ENCODE peak calls at places on chromosomes 3 and 15, in seven cellular contexts. G, I, V, Z, H, A and C are unnamed samples.
A peak's percentile ranks its signal among the peaks of the same experiment; 100 is the strongest.

GRCh38 chr15:70473623-70474366 is 289.6 kb downstream of the UACA start:
- DNase-seq in G (no peak), I (peak; percentile 20), V (no peak), Z (no peak), H (no peak), A (no peak), C (no peak)

GRCh38 chr3:138081371-138082084 is 33.9 kb downstream of the DZIP1L start:
- DNase-seq in G (no peak), I (peak; percentile 80), V (no peak), Z (no peak), H (no peak), A (no peak), C (peak; percentile 44)

GRCh38 chr3:54756330-54756731 is 171.5 kb downstream of the LRTM1 start:
- DNase-seq in G (peak; percentile 77), I (peak; percentile 97), V (no peak), Z (no peak), H (no peak), A (no peak), C (peak; percentile 62)

GRCh38 chr15:39530446-39531342 is 50.2 kb upstream of the THBS1 start:
- DNase-seq in G (no peak), I (no peak), V (peak; percentile 22), Z (peak; percentile 29), H (no peak), A (no peak), C (no peak)

GRCh38 chr3:181493423-181493822 is 218.3 kb upstream of the SOX2 start:
- DNase-seq in G (peak; percentile 6), I (peak; percentile 80), V (no peak), Z (no peak), H (no peak), A (no peak), C (peak; percentile 33)

GRCh38 chr3:101939391-101939790 is 90.1 kb downstream of the NFKBIZ start:
- DNase-seq in G (no peak), I (peak; percentile 36), V (no peak), Z (no peak), H (no peak), A (no peak), C (no peak)

GRCh38 chr3:130850044-130850797 is 43.7 kb upstream of the ATP2C1 start:
- DNase-seq in G (no peak), I (peak; percentile 97), V (peak; percentile 93), Z (peak; percentile 41), H (no peak), A (peak; percentile 16), C (peak; percentile 17)

GRCh38 chr3:132256984-132257383 is 60.2 kb upstream of the ACP3 start:
- DNase-seq in G (peak; percentile 7), I (peak; percentile 46), V (no peak), Z (peak; percentile 14), H (peak; percentile 33), A (no peak), C (peak; percentile 7)

GRCh38 chr3:30221622-30222021 is 384.8 kb upstream of the TGFBR2 start:
- DNase-seq in G (no peak), I (peak; percentile 56), V (no peak), Z (no peak), H (no peak), A (no peak), C (no peak)

GRCh38 chr3:156847746-156848339 is 21.7 kb downstream of the LEKR1 start:
- DNase-seq in G (no peak), I (no peak), V (no peak), Z (no peak), H (no peak), A (no peak), C (no peak)

GRCh38 chr3:23288286-23288685 is 85.2 kb downstream of the UBE2E2 start:
- DNase-seq in G (no peak), I (no peak), V (no peak), Z (no peak), H (no peak), A (no peak), C (no peak)

GRCh38 chr15:67832965-67833503 is 6.8 kb downstream of the RNU6-1 start:
- DNase-seq in G (no peak), I (no peak), V (no peak), Z (no peak), H (peak; percentile 83), A (no peak), C (no peak)

GRCh38 chr3:16148783-16149182 is 25.7 kb upstream of the GALNT15 start:
- DNase-seq in G (peak; percentile 92), I (peak; percentile 93), V (no peak), Z (peak; percentile 41), H (no peak), A (no peak), C (peak; percentile 91)

GRCh38 chr15:36428102-36428845 is 151.2 kb upstream of the CDIN1 start:
- DNase-seq in G (peak; percentile 98), I (peak; percentile 100), V (no peak), Z (peak; percentile 61), H (no peak), A (no peak), C (peak; percentile 100)

GRCh38 chr15:86284630-86285029 is 205.0 kb downstream of the AGBL1 start:
- DNase-seq in G (no peak), I (no peak), V (no peak), Z (no peak), H (no peak), A (no peak), C (no peak)

GRCh38 chr15:49370782-49371181 is 52.3 kb upstream of the FGF7 start:
- DNase-seq in G (no peak), I (no peak), V (peak; percentile 10), Z (no peak), H (no peak), A (no peak), C (peak; percentile 8)

GRCh38 chr3:184018424-184018973 is 815 bp upstream of the ABCC5 start:
- DNase-seq in G (no peak), I (no peak), V (no peak), Z (no peak), H (no peak), A (no peak), C (no peak)

GRCh38 chr15:96626936-96627577 is 296.6 kb downstream of the NR2F2 start:
- DNase-seq in G (no peak), I (no peak), V (no peak), Z (peak; percentile 45), H (no peak), A (no peak), C (no peak)

GRCh38 chr15:71333839-71334238 is 218.6 kb downstream of the THSD4 start:
- DNase-seq in G (peak; percentile 68), I (peak; percentile 73), V (peak; percentile 59), Z (no peak), H (no peak), A (no peak), C (peak; percentile 51)

DNA sequence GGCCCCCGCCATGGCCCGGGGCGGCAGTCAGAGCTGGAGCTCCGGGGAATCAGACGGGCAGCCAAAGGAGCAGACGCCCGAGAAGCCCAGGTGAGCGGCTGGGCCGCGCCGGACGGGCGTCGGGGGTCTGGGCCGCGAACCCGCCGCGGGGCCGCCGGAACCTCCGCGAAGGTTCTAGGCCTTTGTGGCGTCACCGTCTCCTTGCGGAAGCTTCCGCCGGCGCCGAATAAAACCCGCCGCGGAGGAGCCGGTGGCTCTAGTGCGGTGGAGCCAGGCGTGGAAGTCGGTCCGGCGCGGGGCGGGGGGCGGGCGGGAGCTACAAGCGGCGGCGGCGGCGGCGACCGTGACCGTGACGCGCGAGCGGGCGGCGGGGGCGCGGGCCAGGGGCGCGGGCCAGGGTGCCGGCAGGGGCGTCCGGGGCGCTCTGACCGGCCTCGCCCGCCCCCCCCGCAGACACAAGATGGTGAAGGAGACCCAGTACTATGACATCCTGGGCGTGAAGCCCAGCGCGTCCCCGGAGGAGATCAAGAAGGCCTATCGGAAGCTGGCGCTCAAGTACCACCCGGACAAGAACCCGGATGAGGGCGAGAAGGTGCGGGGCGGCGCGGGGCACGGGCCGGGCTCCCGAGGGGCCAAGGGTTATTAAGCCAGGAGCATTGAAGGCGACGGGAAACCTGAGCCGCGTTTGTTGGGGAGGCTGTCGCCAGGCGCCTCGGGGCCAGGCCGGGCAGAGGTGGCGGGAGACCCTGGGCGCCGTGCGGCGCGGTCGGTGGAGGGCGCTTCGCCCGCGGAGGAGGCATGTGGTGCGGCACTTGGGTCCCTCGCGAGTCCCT is at the start of gene DNAJA4:
- DNase-seq in G (no peak), I (peak; percentile 31), V (peak; percentile 75), Z (peak; percentile 63), H (peak; percentile 63), A (peak; percentile 63), C (no peak)
- H3K4me3 ChIP-seq in G (peak within 1 kb of the TSS; percentile 44), I (peak within 1 kb of the TSS; percentile 53), V (peak within 1 kb of the TSS; percentile 79), Z (peak within 1 kb of the TSS; percentile 45), H (peak within 1 kb of the TSS; percentile 10), A (peak within 1 kb of the TSS; percentile 54), C (peak within 1 kb of the TSS; percentile 47)

GRCh38 chr3:46927718-46928073 is 48.8 kb downstream of the CCDC12 start:
- DNase-seq in G (no peak), I (no peak), V (no peak), Z (no peak), H (no peak), A (no peak), C (no peak)
- H3K4me3 ChIP-seq in G (no peak overlapping the region), I (no peak overlapping the region), V (peak overlapping the region; percentile 41), Z (no peak overlapping the region), H (no peak overlapping the region), A (no peak overlapping the region), C (no peak overlapping the region)

GRCh38 chr3:149142647-149143046 is 13.2 kb downstream of the HPS3 start:
- DNase-seq in G (no peak), I (no peak), V (no peak), Z (no peak), H (no peak), A (no peak), C (no peak)
- H3K4me3 ChIP-seq in G (no peak overlapping the region), I (no peak overlapping the region), V (no peak overlapping the region), Z (no peak overlapping the region), H (no peak overlapping the region), A (no peak overlapping the region), C (no peak overlapping the region)

GRCh38 chr3:57126244-57126643 is 38.9 kb downstream of the IL17RD start:
- DNase-seq in G (no peak), I (no peak), V (no peak), Z (no peak), H (peak; percentile 49), A (no peak), C (no peak)

GRCh38 chr3:57127849-57128566 is 37.1 kb downstream of the IL17RD start:
- DNase-seq in G (no peak), I (peak; percentile 81), V (no peak), Z (no peak), H (no peak), A (no peak), C (no peak)

GRCh38 chr3:57130426-57131209 is 34.5 kb downstream of the IL17RD start:
- DNase-seq in G (no peak), I (no peak), V (peak; percentile 35), Z (no peak), H (peak; percentile 76), A (no peak), C (no peak)

GRCh38 chr3:57131210-57131588 is 34.0 kb downstream of the IL17RD start:
- DNase-seq in G (no peak), I (no peak), V (no peak), Z (no peak), H (no peak), A (no peak), C (no peak)

DNA sequence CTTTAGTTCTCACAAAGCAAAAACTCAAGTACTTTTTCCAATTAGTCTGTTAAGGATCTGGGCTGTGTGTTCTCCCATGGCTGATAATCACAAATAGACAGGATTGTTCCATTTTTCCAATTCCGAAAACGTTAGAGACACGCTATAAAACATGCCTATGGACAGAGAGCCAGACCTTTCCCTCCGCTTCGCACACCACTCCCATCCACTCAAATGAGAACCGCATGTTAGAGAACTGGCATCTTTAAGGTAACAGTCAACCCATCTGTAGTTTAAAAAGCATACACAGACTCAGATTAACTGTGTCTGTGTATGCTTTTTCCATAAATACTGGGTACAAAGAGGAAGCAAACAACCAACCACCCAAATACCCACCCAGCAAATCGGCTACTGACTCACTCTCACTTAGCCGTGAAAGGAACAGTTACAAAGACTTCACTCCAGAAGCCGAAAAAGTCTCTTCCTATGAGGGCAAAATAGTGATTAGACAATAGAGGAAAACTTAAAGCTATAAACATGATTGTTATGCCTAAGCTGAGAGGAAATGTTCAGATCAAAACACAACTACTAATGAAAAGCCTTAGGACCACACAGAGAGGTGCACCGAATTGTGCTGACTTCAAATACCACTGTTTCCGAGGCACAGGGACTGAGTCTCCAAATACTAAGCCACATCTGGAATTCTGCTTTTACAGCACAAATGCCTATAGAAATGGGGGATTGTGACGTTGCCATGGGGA is 36.1 kb downstream of the IL17RD start:
- DNase-seq in G (no peak), I (no peak), V (no peak), Z (no peak), H (no peak), A (no peak), C (no peak)
- H3K4me3 ChIP-seq in G (no peak overlapping the region), I (no peak overlapping the region), V (no peak overlapping the region), Z (no peak overlapping the region), H (no peak overlapping the region), A (no peak overlapping the region), C (no peak overlapping the region)